ENCODE peak calls at places on chromosomes 2 and 18, in ten cellular contexts. K is stimulated activated effector memory CD8-positive, alpha-beta T cell treated with anti-CD3 and anti-CD28 coated beads, Interleukin-12 subunit alpha, Interleukin-12 subunit beta, amount 100 ng/mL, for 72 hours; O is endothelial cell; Q is stimulated activated CD4-positive, alpha-beta T cell treated with anti-CD3 and anti-CD28 coated beads, Interleukin-2, amount 100 ng/mL, for 48 hours; E is astrocyte of the spinal cord; H is activated CD8-positive, alpha-beta T cell treated with anti-CD3 and anti-CD28 coated beads for 36 hours; P is HuH-7.5; S is HT-29; R is T-helper 9 cell; U is CD8-positive, alpha-beta memory T cell. N is an unnamed sample.

GRCh38 chr2:72973566-72974435 is 56.5 kb downstream of the EMX1 start:
- DNase-seq in O (peak; percentile 66), R (peak; percentile 8), U (no peak), S (peak; percentile 77), P (peak; percentile 85), E (peak; percentile 38), K (no peak), Q (peak; percentile 11), H (peak; percentile 58), N (peak; percentile 61)

GRCh38 chr18:79515944-79516351 is 120.2 kb downstream of the NFATC1 start:
- DNase-seq in H (no peak), S (no peak), E (no peak), U (no peak), Q (no peak), P (no peak), K (no peak), O (no peak), R (no peak), N (no peak)

GRCh38 chr2:166042356-166042755 is 85.5 kb downstream of the SCN1A start:
- DNase-seq in Q (no peak), S (no peak), U (no peak), R (no peak), K (no peak), H (no peak), O (no peak), E (no peak), P (no peak), N (no peak)

GRCh38 chr2:101781326-101781725 is 83.8 kb downstream of the MAP4K4 start:
- DNase-seq in R (no peak), K (no peak), P (no peak), E (no peak), H (no peak), U (no peak), S (no peak), Q (no peak), O (no peak), N (peak; percentile 46)

GRCh38 chr2:26640331-26640745 is 828 bp downstream of the CIB4 start:
- DNase-seq in Q (no peak), R (no peak), U (no peak), E (peak; percentile 50), S (peak; percentile 26), H (no peak), O (no peak), P (peak; percentile 23), K (no peak), N (no peak)

GRCh38 chr2:25885933-25886332 is 7.6 kb upstream of the ASXL2 start:
- DNase-seq in E (peak; percentile 89), Q (no peak), P (no peak), K (no peak), O (no peak), H (no peak), S (peak; percentile 16), R (no peak), U (no peak), N (no peak)

GRCh38 chr2:39050109-39050508 is 70.7 kb downstream of the SOS1 start:
- DNase-seq in P (no peak), S (no peak), H (no peak), E (peak; percentile 13), O (no peak), R (no peak), U (no peak), Q (no peak), K (no peak), N (no peak)

GRCh38 chr2:233828546-233829192 is 25.7 kb downstream of the HJURP start:
- DNase-seq in E (no peak), P (no peak), S (no peak), U (no peak), K (no peak), R (no peak), Q (no peak), O (no peak), H (no peak), N (no peak)

GRCh38 chr2:38750011-38750792 is 959 bp downstream of the SRSF7 start:
- DNase-seq in R (peak; percentile 21), U (peak; percentile 49), Q (peak; percentile 35), K (peak; percentile 41), H (peak; percentile 61), E (peak; percentile 30), O (peak; percentile 30), P (peak; percentile 20), S (peak; percentile 51), N (peak; percentile 47)

GRCh38 chr2:165902929-165903328 is 50.6 kb downstream of the TTC21B start:
- DNase-seq in S (peak; percentile 13), K (no peak), O (no peak), H (no peak), Q (no peak), R (no peak), E (peak; percentile 41), U (peak; percentile 9), P (no peak), N (no peak)

N was measured in glutamatergic neuron.